ENCODE peak calls at places on chromosomes 2 and 18, in eight cellular contexts. X, Y, C, Q, B, T, R and Z are unnamed samples.

GRCh38 chr2:134375935-134376334 is 122.1 kb downstream of the MGAT5 start:
- DNase-seq in X (peak), Y (no peak), C (peak), Q (peak), B (peak), T (no peak), R (no peak), Z (no peak)

GRCh38 chr2:95361216-95361980 is 41.1 kb upstream of the FAHD2A start:
- DNase-seq in X (no peak), Y (peak), C (no peak), Q (no peak), B (no peak), T (no peak), R (no peak), Z (no peak)

GRCh38 chr2:47310801-47311560 is 92.0 kb upstream of the MSH2 start:
- DNase-seq in X (peak), Y (no peak), C (no peak), Q (no peak), B (no peak), T (no peak), R (no peak), Z (no peak)

GRCh38 chr2:16885027-16885426 is 219.4 kb upstream of the CYRIA start:
- DNase-seq in X (no peak), Y (no peak), C (no peak), Q (no peak), B (no peak), T (no peak), R (no peak), Z (no peak)

GRCh38 chr2:207086136-207086535 is 79.6 kb downstream of the KLF7 start:
- DNase-seq in X (no peak), Y (no peak), C (no peak), Q (no peak), B (no peak), T (no peak), R (no peak), Z (no peak)

GRCh38 chr18:54261894-54262293 is 7.4 kb upstream of the POLI start:
- DNase-seq in X (no peak), Y (no peak), C (no peak), Q (no peak), B (no peak), T (no peak), R (no peak), Z (no peak)

GRCh38 chr2:237723613-237724012 is 75.0 kb upstream of the RBM44 start:
- DNase-seq in X (no peak), Y (no peak), C (no peak), Q (no peak), B (peak), T (peak), R (no peak), Z (no peak)

GRCh38 chr2:3644246-3644525 is 13.8 kb upstream of the ALLC start:
- DNase-seq in X (no peak), Y (no peak), C (no peak), Q (no peak), B (no peak), T (no peak), R (no peak), Z (no peak)

GRCh38 chr2:28643911-28644334 is 107.7 kb upstream of the PPP1CB start:
- DNase-seq in X (peak), Y (no peak), C (peak), Q (peak), B (peak), T (no peak), R (no peak), Z (no peak)

GRCh38 chr18:26091047-26091630 is 726 bp upstream of the SS18 start:
- DNase-seq in X (peak), Y (no peak), C (no peak), Q (peak), B (no peak), T (peak), R (no peak), Z (no peak)

GRCh38 chr2:238434846-238435751 is 8.4 kb downstream of the ASB1 start:
- DNase-seq in X (no peak), Y (no peak), C (no peak), Q (no peak), B (no peak), T (no peak), R (no peak), Z (no peak)

GRCh38 chr2:122670932-122671331 is 915.5 kb downstream of the TSN start:
- DNase-seq in X (no peak), Y (no peak), C (no peak), Q (no peak), B (no peak), T (no peak), R (no peak), Z (no peak)

GRCh38 chr2:241389697-241390096 is 33.6 kb downstream of the FARP2 start:
- DNase-seq in X (no peak), Y (no peak), C (no peak), Q (no peak), B (no peak), T (no peak), R (no peak), Z (no peak)

GRCh38 chr2:50943781-50944180 is 88.2 kb downstream of the NRXN1 start:
- DNase-seq in X (no peak), Y (no peak), C (no peak), Q (no peak), B (no peak), T (no peak), R (no peak), Z (no peak)

GRCh38 chr18:43170586-43170985 is 55.1 kb upstream of the RIT2 start:
- DNase-seq in X (no peak), Y (no peak), C (no peak), Q (no peak), B (no peak), T (no peak), R (no peak), Z (no peak)

GRCh38 chr2:160719116-160719515 is 225.5 kb upstream of the RBMS1 start:
- DNase-seq in X (no peak), Y (no peak), C (no peak), Q (no peak), B (no peak), T (no peak), R (no peak), Z (no peak)

GRCh38 chr2:16713011-16713423 is 47.4 kb upstream of the CYRIA start:
- DNase-seq in X (no peak), Y (no peak), C (no peak), Q (no peak), B (no peak), T (no peak), R (no peak), Z (no peak)

GRCh38 chr18:58337688-58338087 is 291.2 kb downstream of the ALPK2 start:
- DNase-seq in X (peak), Y (no peak), C (peak), Q (no peak), B (peak), T (no peak), R (no peak), Z (no peak)

GRCh38 chr2:54704688-54705605 is 18.5 kb upstream of the EML6 start:
- DNase-seq in X (no peak), Y (no peak), C (peak), Q (no peak), B (peak), T (no peak), R (no peak), Z (no peak)

GRCh38 chr18:13332874-13333273 is 114.3 kb downstream of the LDLRAD4 start:
- DNase-seq in X (no peak), Y (no peak), C (no peak), Q (no peak), B (no peak), T (no peak), R (no peak), Z (no peak)

GRCh38 chr18:13337369-13337768 is 118.8 kb downstream of the LDLRAD4 start:
- DNase-seq in X (no peak), Y (no peak), C (no peak), Q (no peak), B (no peak), T (no peak), R (no peak), Z (no peak)

GRCh38 chr18:13339653-13340052 is 121.1 kb downstream of the LDLRAD4 start:
- DNase-seq in X (no peak), Y (no peak), C (no peak), Q (no peak), B (no peak), T (no peak), R (no peak), Z (no peak)

GRCh38 chr18:13335903-13336302 is 117.3 kb downstream of the LDLRAD4 start:
- DNase-seq in X (no peak), Y (no peak), C (no peak), Q (no peak), B (no peak), T (no peak), R (no peak), Z (no peak)

DNA sequence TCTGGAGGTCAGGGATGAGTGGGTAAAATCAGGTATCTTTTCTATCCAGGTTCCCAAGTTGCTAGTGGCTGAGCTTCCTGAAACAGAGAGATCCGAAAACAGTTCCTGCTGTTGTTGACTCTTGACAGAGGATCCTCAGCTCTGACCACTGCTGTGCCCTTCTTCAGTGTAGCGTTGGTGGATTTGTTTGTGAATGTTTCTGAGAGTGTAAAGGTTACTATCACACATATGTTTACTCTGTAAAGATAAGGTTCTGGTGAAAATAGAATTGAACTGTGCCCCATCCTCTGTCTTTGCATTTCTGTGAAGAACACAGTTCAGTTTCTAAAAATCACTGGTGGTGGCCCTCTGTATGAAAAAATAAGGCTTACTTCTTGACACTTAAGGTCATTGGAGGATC is 119.8 kb downstream of the LDLRAD4 start:
- DNase-seq in X (no peak), Y (no peak), C (no peak), Q (no peak), B (no peak), T (no peak), R (no peak), Z (no peak)
- TF ChIP-seq CTCF in X (no peak), Y (no peak), C (no peak), Q (no peak), B (no peak), T (no peak), R (no peak), Z (no peak)

GRCh38 chr2:149617057-149617456 is 29.5 kb upstream of the MMADHC start:
- DNase-seq in X (no peak), Y (no peak), C (no peak), Q (no peak), B (no peak), T (no peak), R (no peak), Z (no peak)

GRCh38 chr2:149612122-149612521 is 24.5 kb upstream of the MMADHC start:
- DNase-seq in X (no peak), Y (no peak), C (peak), Q (no peak), B (no peak), T (no peak), R (no peak), Z (no peak)

GRCh38 chr2:149606251-149606811 is 18.8 kb upstream of the MMADHC start:
- DNase-seq in X (no peak), Y (no peak), C (peak), Q (no peak), B (peak), T (no peak), R (no peak), Z (no peak)

GRCh38 chr2:149613712-149614111 is 26.1 kb upstream of the MMADHC start:
- DNase-seq in X (no peak), Y (no peak), C (no peak), Q (peak), B (peak), T (no peak), R (no peak), Z (no peak)

DNA sequence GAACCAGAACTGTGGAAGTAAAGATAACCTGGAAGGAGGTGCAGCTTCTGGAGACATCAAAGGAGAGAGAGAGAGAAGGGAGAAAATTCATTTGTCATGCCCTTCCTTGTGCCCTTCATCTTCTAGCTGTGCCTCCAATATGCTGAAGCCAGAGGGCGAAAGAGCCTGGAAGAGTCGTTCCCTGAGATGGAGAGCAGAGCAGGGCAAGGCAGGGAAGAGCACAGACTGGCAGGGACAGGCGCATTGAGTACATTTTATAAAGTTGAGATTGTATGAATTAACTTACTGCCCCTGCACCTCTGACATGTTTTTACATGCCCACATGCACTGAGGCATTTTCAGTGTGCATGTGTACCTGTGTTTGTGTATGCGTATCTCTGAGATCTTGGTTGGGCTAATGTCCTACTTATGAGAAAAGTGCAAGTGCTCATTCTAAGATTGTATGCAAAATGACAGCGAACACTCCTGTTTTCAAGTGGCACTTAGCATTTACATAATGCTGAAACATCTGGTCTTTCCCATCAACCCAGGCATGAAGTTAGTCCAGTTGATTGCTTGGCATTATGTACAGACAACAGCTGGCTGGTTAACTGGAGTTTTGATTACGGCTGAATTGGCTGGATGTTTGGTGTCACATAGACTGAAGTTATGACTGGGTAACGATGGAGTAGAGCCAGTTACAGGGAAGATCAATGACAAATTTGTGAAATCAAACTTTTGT is 23.7 kb upstream of the MMADHC start:
- DNase-seq in X (no peak), Y (no peak), C (no peak), Q (no peak), B (no peak), T (no peak), R (no peak), Z (no peak)
- TF ChIP-seq CTCF in X (no peak), Y (peak), C (peak), Q (peak), B (peak), T (peak), R (no peak), Z (no peak)

DNA sequence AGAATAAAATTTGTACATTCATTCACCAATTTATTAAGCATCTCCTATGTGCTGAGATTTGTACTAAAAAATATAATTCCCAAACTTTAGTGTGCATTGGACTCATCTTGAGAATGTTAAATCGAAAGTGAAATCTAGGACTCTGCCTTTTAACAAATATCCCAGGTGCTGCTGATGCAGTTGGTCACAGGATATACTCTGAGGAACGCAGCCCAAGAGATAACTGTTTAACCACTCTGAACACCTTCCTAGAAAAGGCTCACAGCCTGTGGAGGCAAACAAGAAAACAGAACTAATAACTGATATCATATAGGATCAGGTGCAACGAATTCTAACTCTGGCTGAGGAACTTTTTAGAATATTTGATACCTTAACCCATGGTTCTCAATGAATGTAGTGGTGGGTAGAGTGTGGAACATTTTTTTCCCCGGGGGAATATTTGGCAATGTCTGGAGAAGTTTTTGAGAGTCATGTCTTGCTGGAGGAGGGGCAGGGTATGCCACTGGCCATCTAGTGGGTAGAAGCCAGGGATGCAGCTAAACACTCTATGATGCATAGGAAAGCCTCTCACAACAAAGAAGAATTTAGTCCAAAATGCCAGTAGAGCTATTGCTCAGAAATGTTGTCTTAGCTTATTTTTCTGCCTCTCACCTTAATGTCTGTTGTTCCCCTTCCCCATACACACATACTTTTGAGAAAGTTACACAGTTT is 96.5 kb downstream of the EHBP1 start:
- DNase-seq in X (no peak), Y (no peak), C (peak), Q (no peak), B (no peak), T (no peak), R (no peak), Z (no peak)
- TF ChIP-seq CTCF in X (no peak), Y (peak), C (peak), Q (no peak), B (peak), T (no peak), R (no peak), Z (no peak)

DNA sequence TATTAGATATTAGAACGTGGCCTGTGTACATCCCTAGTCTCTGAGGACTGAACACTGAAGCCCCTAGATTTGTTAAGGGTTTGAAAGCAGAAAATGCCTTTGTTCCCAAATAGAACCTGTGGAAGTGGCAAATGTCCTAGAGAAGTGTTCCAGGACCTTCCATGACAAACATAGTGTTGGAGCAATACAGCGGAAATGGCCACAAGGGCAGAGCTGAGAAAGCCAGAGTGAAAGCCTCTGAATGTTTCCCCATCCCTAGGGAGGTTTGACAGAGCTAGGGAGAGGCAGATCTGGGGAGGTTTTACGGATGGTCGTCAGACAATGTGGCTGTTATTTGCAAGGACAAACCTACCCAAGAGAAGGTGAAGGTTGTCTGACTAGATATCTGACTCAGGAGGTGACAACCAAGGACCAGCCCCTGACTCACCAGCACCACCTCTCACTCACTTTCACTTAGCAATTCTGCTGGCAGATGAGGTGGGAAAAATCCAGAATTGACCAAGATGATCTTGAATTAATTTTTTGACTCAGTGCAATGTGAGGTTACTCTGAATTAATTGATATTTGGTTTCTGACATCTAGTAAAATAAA is 24.1 kb downstream of the RBM43 start:
- DNase-seq in X (no peak), Y (no peak), C (no peak), Q (no peak), B (no peak), T (no peak), R (no peak), Z (no peak)
- TF ChIP-seq CTCF in X (no peak), Y (no peak), C (no peak), Q (no peak), B (no peak), T (no peak), R (no peak), Z (no peak)

GRCh38 chr2:20653695-20654306 is 2.9 kb upstream of the HS1BP3 start:
- DNase-seq in X (no peak), Y (peak), C (no peak), Q (no peak), B (no peak), T (no peak), R (no peak), Z (no peak)
- TF ChIP-seq CTCF in X (no peak), Y (peak), C (no peak), Q (no peak), B (no peak), T (no peak), R (no peak), Z (no peak)

GRCh38 chr2:231245253-231246094 is 47.0 kb downstream of the ARMC9 start:
- DNase-seq in X (no peak), Y (no peak), C (peak), Q (no peak), B (peak), T (no peak), R (no peak), Z (no peak)
- TF ChIP-seq CTCF in X (no peak), Y (peak), C (no peak), Q (no peak), B (no peak), T (peak), R (no peak), Z (no peak)